ENCODE peak calls at places on chromosome 15, in six cellular contexts. One of them, this sample, is unnamed.

GRCh38 chr15:79032656-79033055 is 57.9 kb downstream of the RASGRF1 start:
- DNase-seq in RWPE1: no peak
- DNase-seq in ovary: no peak
- DNase-seq in cardiac fibroblast: no peak
- DNase-seq in stomach: no peak
- DNase-seq in SK-N-SH: no peak
- DNase-seq in this sample: no peak

GRCh38 chr15:83164409-83165404 is 42.9 kb downstream of the HDGFL3 start:
- DNase-seq in SK-N-SH: no peak
- DNase-seq in ovary: no peak
- DNase-seq in RWPE1: peak; percentile 15
- DNase-seq in stomach: no peak
- DNase-seq in cardiac fibroblast: peak; percentile 80
- DNase-seq in this sample: no peak

GRCh38 chr15:82917252-82917651 is 35.3 kb downstream of the HOMER2 start:
- DNase-seq in SK-N-SH: no peak
- DNase-seq in cardiac fibroblast: no peak
- DNase-seq in RWPE1: no peak
- DNase-seq in stomach: peak; percentile 41
- DNase-seq in ovary: no peak
- DNase-seq in this sample: no peak

GRCh38 chr15:40435331-40436089 is 5.2 kb upstream of the BAHD1 start:
- DNase-seq in stomach: no peak
- DNase-seq in RWPE1: no peak
- DNase-seq in SK-N-SH: no peak
- DNase-seq in ovary: peak; percentile 54
- DNase-seq in cardiac fibroblast: no peak
- DNase-seq in this sample: no peak

GRCh38 chr15:52008326-52008697 is 10.7 kb upstream of the MAPK6 start:
- DNase-seq in RWPE1: no peak
- DNase-seq in stomach: no peak
- DNase-seq in cardiac fibroblast: no peak
- DNase-seq in SK-N-SH: no peak
- DNase-seq in ovary: no peak
- DNase-seq in this sample: no peak

GRCh38 chr15:80309769-80310384 is 57.9 kb upstream of the CTXND1 start:
- DNase-seq in cardiac fibroblast: peak; percentile 49
- DNase-seq in stomach: no peak
- DNase-seq in SK-N-SH: peak; percentile 43
- DNase-seq in RWPE1: peak; percentile 27
- DNase-seq in ovary: no peak
- DNase-seq in this sample: no peak

GRCh38 chr15:32669870-32670623 is 28.5 kb downstream of the SCG5 start:
- DNase-seq in ovary: no peak
- DNase-seq in stomach: no peak
- DNase-seq in SK-N-SH: peak; percentile 87
- DNase-seq in cardiac fibroblast: peak; percentile 53
- DNase-seq in RWPE1: no peak
- DNase-seq in this sample: no peak

GRCh38 chr15:62601779-62602540 is 436.9 kb upstream of the C2CD4B start:
- DNase-seq in cardiac fibroblast: peak; percentile 42
- DNase-seq in RWPE1: no peak
- DNase-seq in stomach: no peak
- DNase-seq in ovary: no peak
- DNase-seq in SK-N-SH: no peak
- DNase-seq in this sample: no peak

GRCh38 chr15:73081321-73081958 is 29.2 kb downstream of the NEO1 start:
- DNase-seq in cardiac fibroblast: peak; percentile 78
- DNase-seq in SK-N-SH: peak; percentile 17
- DNase-seq in RWPE1: peak; percentile 38
- DNase-seq in stomach: no peak
- DNase-seq in ovary: no peak
- DNase-seq in this sample: no peak

GRCh38 chr15:71687902-71688508 is 122.3 kb upstream of the NR2E3 start:
- DNase-seq in SK-N-SH: no peak
- DNase-seq in RWPE1: no peak
- DNase-seq in cardiac fibroblast: peak; percentile 50
- DNase-seq in ovary: no peak
- DNase-seq in stomach: no peak
- DNase-seq in this sample: no peak

GRCh38 chr15:63321462-63321861 is 44.1 kb downstream of the APH1B start:
- DNase-seq in SK-N-SH: no peak
- DNase-seq in stomach: no peak
- DNase-seq in RWPE1: no peak
- DNase-seq in ovary: no peak
- DNase-seq in cardiac fibroblast: no peak
- DNase-seq in this sample: no peak

GRCh38 chr15:63198315-63198714 is 8.9 kb downstream of the RAB8B start:
- DNase-seq in cardiac fibroblast: no peak
- DNase-seq in RWPE1: no peak
- DNase-seq in ovary: no peak
- DNase-seq in stomach: no peak
- DNase-seq in SK-N-SH: no peak
- DNase-seq in this sample: no peak

GRCh38 chr15:41465822-41466421 is 27.8 kb upstream of the ITPKA start:
- DNase-seq in stomach: no peak
- DNase-seq in cardiac fibroblast: peak; percentile 79
- DNase-seq in RWPE1: peak; percentile 64
- DNase-seq in SK-N-SH: peak; percentile 62
- DNase-seq in ovary: no peak
- DNase-seq in this sample: no peak

GRCh38 chr15:85771276-85771675 is 23.4 kb downstream of the KLHL25 start:
- DNase-seq in RWPE1: no peak
- DNase-seq in stomach: no peak
- DNase-seq in cardiac fibroblast: no peak
- DNase-seq in ovary: no peak
- DNase-seq in SK-N-SH: no peak
- DNase-seq in this sample: no peak

GRCh38 chr15:64461577-64462162 is 1.3 kb downstream of the ZNF609 start:
- DNase-seq in ovary: no peak
- DNase-seq in cardiac fibroblast: no peak
- DNase-seq in RWPE1: no peak
- DNase-seq in stomach: peak; percentile 28
- DNase-seq in SK-N-SH: peak; percentile 49
- DNase-seq in this sample: no peak

GRCh38 chr15:64459382-64459781 is 996 bp upstream of the ZNF609 start:
- DNase-seq in ovary: no peak
- DNase-seq in RWPE1: no peak
- DNase-seq in SK-N-SH: no peak
- DNase-seq in stomach: no peak
- DNase-seq in cardiac fibroblast: no peak
- DNase-seq in this sample: no peak

GRCh38 chr15:64460737-64461576 is 579 bp downstream of the ZNF609 start:
- DNase-seq in SK-N-SH: peak; percentile 65
- DNase-seq in cardiac fibroblast: peak; percentile 84
- DNase-seq in ovary: peak; percentile 59
- DNase-seq in stomach: no peak
- DNase-seq in RWPE1: peak; percentile 83
- DNase-seq in this sample: no peak

GRCh38 chr15:64462492-64462891 is 2.1 kb downstream of the ZNF609 start:
- DNase-seq in RWPE1: no peak
- DNase-seq in SK-N-SH: no peak
- DNase-seq in stomach: no peak
- DNase-seq in cardiac fibroblast: no peak
- DNase-seq in ovary: no peak
- DNase-seq in this sample: no peak

DNA sequence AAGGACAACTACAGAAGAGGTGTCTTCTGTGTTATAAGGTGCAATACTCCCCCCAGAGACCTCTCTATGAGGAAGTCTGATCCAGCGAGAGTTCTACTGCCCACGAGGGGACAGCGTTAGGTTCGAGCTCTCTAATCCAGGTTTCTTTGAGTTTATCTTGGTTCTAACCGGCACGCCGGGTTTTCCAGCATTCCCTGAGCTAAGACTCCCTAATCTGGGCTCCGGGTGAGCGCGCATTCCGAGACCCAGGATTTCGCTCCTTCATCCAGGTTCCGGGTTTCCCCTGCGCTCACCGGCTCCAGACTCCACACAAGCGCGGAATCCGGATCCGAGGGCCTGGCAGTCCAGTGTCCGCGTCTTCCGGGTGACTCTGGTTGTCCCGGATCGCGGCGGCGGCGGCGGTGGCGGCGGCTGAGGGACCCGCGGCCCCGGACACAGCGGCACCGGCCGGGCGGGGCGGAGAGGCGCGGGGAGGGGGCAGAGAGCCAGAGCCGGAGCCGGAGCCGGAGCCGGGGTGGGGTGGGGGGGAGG is at the start of gene ZNF609:
- DNase-seq in stomach: peak; percentile 94
- DNase-seq in RWPE1: peak; percentile 98
- DNase-seq in cardiac fibroblast: peak; percentile 95
- DNase-seq in SK-N-SH: peak; percentile 94
- DNase-seq in ovary: peak; percentile 98
- DNase-seq in this sample: peak; percentile 99
- TF ChIP-seq CTCF in stomach: no peak
- TF ChIP-seq CTCF in RWPE1: no peak
- TF ChIP-seq CTCF in cardiac fibroblast: no peak
- TF ChIP-seq CTCF in SK-N-SH: no peak
- TF ChIP-seq CTCF in ovary: no peak
- TF ChIP-seq CTCF in this sample: no peak

GRCh38 chr15:28098766-28099554 is at the start of gene OCA2:
- DNase-seq in ovary: peak; percentile 69
- DNase-seq in stomach: peak; percentile 61
- DNase-seq in SK-N-SH: peak; percentile 95
- DNase-seq in RWPE1: no peak
- DNase-seq in cardiac fibroblast: peak; percentile 17
- DNase-seq in this sample: peak; percentile 89
- TF ChIP-seq CTCF in ovary: no peak
- TF ChIP-seq CTCF in stomach: no peak
- TF ChIP-seq CTCF in SK-N-SH: peak; percentile 47
- TF ChIP-seq CTCF in RWPE1: no peak
- TF ChIP-seq CTCF in cardiac fibroblast: no peak
- TF ChIP-seq CTCF in this sample: peak; percentile 38

GRCh38 chr15:31024330-31024729 is 32.9 kb upstream of the MTMR10 start:
- DNase-seq in SK-N-SH: no peak
- DNase-seq in cardiac fibroblast: peak; percentile 94
- DNase-seq in ovary: no peak
- DNase-seq in stomach: no peak
- DNase-seq in RWPE1: peak; percentile 97
- DNase-seq in this sample: no peak

GRCh38 chr15:31019986-31020385 is 28.6 kb upstream of the MTMR10 start:
- DNase-seq in stomach: no peak
- DNase-seq in RWPE1: no peak
- DNase-seq in SK-N-SH: no peak
- DNase-seq in ovary: no peak
- DNase-seq in cardiac fibroblast: no peak
- DNase-seq in this sample: no peak

GRCh38 chr15:31023841-31024240 is 32.4 kb upstream of the MTMR10 start:
- DNase-seq in cardiac fibroblast: peak; percentile 25
- DNase-seq in RWPE1: peak; percentile 76
- DNase-seq in stomach: no peak
- DNase-seq in ovary: no peak
- DNase-seq in SK-N-SH: no peak
- DNase-seq in this sample: no peak

GRCh38 chr15:31020542-31020941 is 29.1 kb upstream of the MTMR10 start:
- DNase-seq in SK-N-SH: no peak
- DNase-seq in ovary: no peak
- DNase-seq in stomach: no peak
- DNase-seq in RWPE1: no peak
- DNase-seq in cardiac fibroblast: no peak
- DNase-seq in this sample: no peak

GRCh38 chr15:31021067-31021665 is 29.7 kb upstream of the MTMR10 start:
- DNase-seq in cardiac fibroblast: no peak
- DNase-seq in stomach: no peak
- DNase-seq in SK-N-SH: no peak
- DNase-seq in ovary: no peak
- DNase-seq in RWPE1: no peak
- DNase-seq in this sample: no peak
- TF ChIP-seq CTCF in cardiac fibroblast: no peak
- TF ChIP-seq CTCF in stomach: no peak
- TF ChIP-seq CTCF in SK-N-SH: no peak
- TF ChIP-seq CTCF in ovary: no peak
- TF ChIP-seq CTCF in RWPE1: no peak
- TF ChIP-seq CTCF in this sample: no peak

GRCh38 chr15:70032509-70032908 is 65.2 kb downstream of the TLE3 start:
- DNase-seq in ovary: no peak
- DNase-seq in stomach: no peak
- DNase-seq in RWPE1: no peak
- DNase-seq in SK-N-SH: no peak
- DNase-seq in cardiac fibroblast: no peak
- DNase-seq in this sample: no peak
- TF ChIP-seq CTCF in ovary: no peak
- TF ChIP-seq CTCF in stomach: no peak
- TF ChIP-seq CTCF in RWPE1: no peak
- TF ChIP-seq CTCF in SK-N-SH: no peak
- TF ChIP-seq CTCF in cardiac fibroblast: no peak
- TF ChIP-seq CTCF in this sample: no peak

GRCh38 chr15:45654749-45655148 is 19.9 kb downstream of the SQOR start:
- DNase-seq in cardiac fibroblast: no peak
- DNase-seq in ovary: no peak
- DNase-seq in SK-N-SH: no peak
- DNase-seq in stomach: no peak
- DNase-seq in RWPE1: no peak
- DNase-seq in this sample: no peak
- TF ChIP-seq CTCF in cardiac fibroblast: no peak
- TF ChIP-seq CTCF in ovary: no peak
- TF ChIP-seq CTCF in SK-N-SH: no peak
- TF ChIP-seq CTCF in stomach: no peak
- TF ChIP-seq CTCF in RWPE1: no peak
- TF ChIP-seq CTCF in this sample: no peak

This sample was measured in osteocyte.